ENCODE peak calls at places on chromosomes 2 and 18, in four cellular contexts. T, Q, P and J are unnamed samples.

GRCh38 chr2:64403426-64403825 is 50.5 kb upstream of the LGALSL start:
- DNase-seq in T (no peak), P (no peak), Q (no peak), J (no peak)

GRCh38 chr18:73461038-73461779 is 593.4 kb upstream of the NETO1 start:
- DNase-seq in T (no peak), Q (no peak), P (no peak), J (no peak)

GRCh38 chr2:213688129-213688528 is 403.9 kb downstream of the SPAG16 start:
- DNase-seq in Q (no peak), P (no peak), T (no peak), J (no peak)

GRCh38 chr2:7508220-7508943 is 591.2 kb downstream of the RNF144A start:
- DNase-seq in T (no peak), P (no peak), Q (no peak), J (no peak)

GRCh38 chr2:152814475-152815030 is 96.1 kb downstream of the ARL6IP6 start:
- DNase-seq in Q (no peak), T (no peak), P (no peak), J (no peak)

GRCh38 chr18:47149457-47150028 is 757 bp downstream of the HDHD2 start:
- DNase-seq in P (no peak), T (peak), Q (no peak), J (no peak)

GRCh38 chr2:216775043-216775453 is 79.7 kb upstream of the IGFBP5 start:
- DNase-seq in P (no peak), Q (no peak), T (no peak), J (peak)

GRCh38 chr2:52220393-52220792 is 1188.5 kb upstream of the NRXN1 start:
- DNase-seq in Q (no peak), T (no peak), P (no peak), J (no peak)

GRCh38 chr18:11176416-11176815 is 27.0 kb upstream of the PIEZO2 start:
- DNase-seq in T (no peak), Q (no peak), P (no peak), J (no peak)

GRCh38 chr2:237097911-237098702 is 12.4 kb downstream of the COPS8 start:
- DNase-seq in Q (no peak), T (no peak), P (no peak), J (no peak)

GRCh38 chr2:179393481-179393880 is 128.8 kb upstream of the SESTD1 start:
- DNase-seq in Q (no peak), T (no peak), P (no peak), J (no peak)

GRCh38 chr2:238513346-238513745 is 86.6 kb downstream of the ASB1 start:
- DNase-seq in P (no peak), T (peak), Q (no peak), J (peak)

GRCh38 chr18:10476430-10476829 is 22.0 kb downstream of the APCDD1 start:
- DNase-seq in Q (no peak), T (no peak), P (no peak), J (no peak)

GRCh38 chr2:122203523-122203922 is 448.1 kb downstream of the TSN start:
- DNase-seq in P (no peak), Q (no peak), T (no peak), J (no peak)

GRCh38 chr2:67867735-67868134 is 195.1 kb downstream of the C1D start:
- DNase-seq in P (no peak), Q (no peak), T (no peak), J (no peak)

GRCh38 chr2:10842506-10842905 is 29.9 kb upstream of the PDIA6 start:
- DNase-seq in Q (no peak), T (no peak), P (no peak), J (no peak)

GRCh38 chr18:48863432-48864065 is 87.2 kb downstream of the SMAD7 start:
- DNase-seq in P (no peak), T (no peak), Q (no peak), J (peak)

GRCh38 chr18:12423393-12423792 is 15.7 kb downstream of the PRELID3A start:
- DNase-seq in Q (no peak), T (no peak), P (no peak), J (no peak)

GRCh38 chr2:68429311-68429826 is 37.7 kb downstream of the FBXO48 start:
- DNase-seq in T (no peak), Q (no peak), P (no peak), J (no peak)

GRCh38 chr18:3594760-3595241 is 144.8 kb downstream of the TGIF1 start:
- DNase-seq in Q (no peak), P (no peak), T (no peak), J (no peak)

GRCh38 chr2:68292108-68292710 is 27.5 kb downstream of the CNRIP1 start:
- DNase-seq in T (no peak), Q (no peak), P (no peak), J (no peak)

GRCh38 chr2:48530033-48530804 is at the start of gene STON1:
- DNase-seq in T (peak), P (no peak), Q (peak), J (peak)